ENCODE peak calls at places on chromosomes 5 and 9, in six cellular contexts. L, F, T, V, G and E are unnamed samples.

GRCh38 chr5:54540286-54540685 is 22.7 kb downstream of the SNX18 start:
- DNase-seq in L (no peak), V (no peak), G (no peak), F (no peak), T (no peak), E (no peak)

GRCh38 chr5:97840643-97841042 is 657.6 kb upstream of the RIOK2 start:
- DNase-seq in G (no peak), L (no peak), F (no peak), T (no peak), V (peak; percentile 35), E (peak; percentile 15)

GRCh38 chr5:68368686-68369359 is 153.3 kb downstream of the PIK3R1 start:
- DNase-seq in L (no peak), V (no peak), T (peak; percentile 24), F (no peak), G (no peak), E (no peak)

GRCh38 chr9:37943329-37944265 is 39.7 kb upstream of the SLC25A51 start:
- DNase-seq in F (no peak), V (peak; percentile 94), T (no peak), L (no peak), G (peak; percentile 26), E (no peak)

GRCh38 chr5:173420108-173420507 is 91.9 kb upstream of the STC2 start:
- DNase-seq in F (no peak), L (no peak), V (no peak), T (no peak), G (no peak), E (no peak)

GRCh38 chr5:115193295-115193694 is 23.6 kb upstream of the TRIM36 start:
- DNase-seq in V (no peak), G (no peak), L (no peak), T (no peak), F (no peak), E (no peak)

GRCh38 chr9:96461336-96461735 is 11.4 kb downstream of the HABP4 start:
- DNase-seq in G (no peak), F (no peak), T (no peak), L (no peak), V (no peak), E (no peak)

GRCh38 chr5:136201870-136202269 is 8.9 kb upstream of the SMIM32 start:
- DNase-seq in L (no peak), G (no peak), F (no peak), V (no peak), T (no peak), E (no peak)

GRCh38 chr9:69797680-69798079 is 22.9 kb upstream of the CFAP95 start:
- DNase-seq in L (no peak), T (no peak), F (no peak), V (no peak), G (no peak), E (no peak)

GRCh38 chr5:134236208-134236761 is 10.4 kb upstream of the PPP2CA start:
- DNase-seq in T (no peak), L (no peak), V (no peak), F (no peak), G (no peak), E (no peak)

GRCh38 chr9:70607926-70608325 is 193.5 kb upstream of the KLF9 start:
- DNase-seq in T (no peak), G (no peak), V (no peak), F (no peak), L (no peak), E (no peak)

GRCh38 chr9:70081120-70081495 is 37.5 kb downstream of the MAMDC2 start:
- DNase-seq in G (no peak), V (peak; percentile 92), T (no peak), L (no peak), F (no peak), E (no peak)

GRCh38 chr5:148951612-148952011 is 111.2 kb downstream of the SH3TC2 start:
- DNase-seq in V (no peak), F (no peak), G (no peak), T (no peak), L (no peak), E (no peak)

GRCh38 chr9:133520121-133520835 is 4.5 kb downstream of the MYMK start:
- DNase-seq in V (no peak), F (no peak), G (no peak), L (no peak), T (no peak), E (no peak)

GRCh38 chr9:119284587-119285337 is 84.5 kb downstream of the BRINP1 start:
- DNase-seq in T (no peak), V (no peak), L (no peak), G (no peak), F (no peak), E (no peak)

GRCh38 chr5:51665295-51665593 is 282.0 kb downstream of the ISL1 start:
- DNase-seq in L (no peak), V (no peak), F (no peak), G (no peak), T (no peak), E (no peak)